ENCODE peak calls at places on chromosomes 5 and 9, in six cellular contexts. One of them, this sample, is unnamed.
A peak's percentile ranks its signal among the peaks of the same experiment; 100 is the strongest.

GRCh38 chr5:135387629-135387960 is 11.4 kb downstream of the MACROH2A1 start:
- DNase-seq in GM03348: no peak
- DNase-seq in cardiac septum: no peak
- DNase-seq in NCI-H1092 treated with DMSO at 0.1 percent for 48 hours: no peak
- DNase-seq in activated gamma-delta T cell treated with Interleukin-2 at 50 U/mL for 16 hours: no peak
- DNase-seq in posterior vena cava: no peak
- DNase-seq in this sample: no peak

GRCh38 chr5:95644351-95645042 is 2.1 kb upstream of the RFESD start:
- DNase-seq in posterior vena cava: no peak
- DNase-seq in cardiac septum: no peak
- DNase-seq in NCI-H1092 treated with DMSO at 0.1 percent for 48 hours: peak; percentile 32
- DNase-seq in activated gamma-delta T cell treated with Interleukin-2 at 50 U/mL for 16 hours: peak; percentile 33
- DNase-seq in GM03348: peak; percentile 62
- DNase-seq in this sample: peak; percentile 80

GRCh38 chr5:33321026-33321425 is 119.7 kb upstream of the TARS1 start:
- DNase-seq in cardiac septum: no peak
- DNase-seq in GM03348: peak; percentile 81
- DNase-seq in posterior vena cava: no peak
- DNase-seq in NCI-H1092 treated with DMSO at 0.1 percent for 48 hours: no peak
- DNase-seq in activated gamma-delta T cell treated with Interleukin-2 at 50 U/mL for 16 hours: no peak
- DNase-seq in this sample: peak; percentile 87

GRCh38 chr5:135244620-135245021 is 154.4 kb downstream of the MACROH2A1 start:
- DNase-seq in cardiac septum: no peak
- DNase-seq in posterior vena cava: peak; percentile 55
- DNase-seq in NCI-H1092 treated with DMSO at 0.1 percent for 48 hours: no peak
- DNase-seq in activated gamma-delta T cell treated with Interleukin-2 at 50 U/mL for 16 hours: no peak
- DNase-seq in GM03348: no peak
- DNase-seq in this sample: peak; percentile 56

GRCh38 chr5:89968870-89969472 is 440.6 kb downstream of the CETN3 start:
- DNase-seq in activated gamma-delta T cell treated with Interleukin-2 at 50 U/mL for 16 hours: no peak
- DNase-seq in GM03348: peak; percentile 28
- DNase-seq in posterior vena cava: no peak
- DNase-seq in cardiac septum: no peak
- DNase-seq in NCI-H1092 treated with DMSO at 0.1 percent for 48 hours: no peak
- DNase-seq in this sample: no peak

GRCh38 chr5:16412556-16412955 is 53.0 kb downstream of the ZNF622 start:
- DNase-seq in activated gamma-delta T cell treated with Interleukin-2 at 50 U/mL for 16 hours: no peak
- DNase-seq in posterior vena cava: no peak
- DNase-seq in GM03348: no peak
- DNase-seq in cardiac septum: no peak
- DNase-seq in NCI-H1092 treated with DMSO at 0.1 percent for 48 hours: no peak
- DNase-seq in this sample: no peak

GRCh38 chr5:151757233-151758140 is 944 bp downstream of the ATOX1 start:
- DNase-seq in GM03348: peak; percentile 19
- DNase-seq in activated gamma-delta T cell treated with Interleukin-2 at 50 U/mL for 16 hours: no peak
- DNase-seq in posterior vena cava: no peak
- DNase-seq in NCI-H1092 treated with DMSO at 0.1 percent for 48 hours: no peak
- DNase-seq in cardiac septum: no peak
- DNase-seq in this sample: no peak

GRCh38 chr5:52771343-52772039 is 16.2 kb upstream of the ITGA1 start:
- DNase-seq in activated gamma-delta T cell treated with Interleukin-2 at 50 U/mL for 16 hours: no peak
- DNase-seq in NCI-H1092 treated with DMSO at 0.1 percent for 48 hours: no peak
- DNase-seq in cardiac septum: no peak
- DNase-seq in GM03348: no peak
- DNase-seq in posterior vena cava: no peak
- DNase-seq in this sample: no peak

GRCh38 chr5:103114440-103114839 is 5.5 kb downstream of the GIN1 start:
- DNase-seq in NCI-H1092 treated with DMSO at 0.1 percent for 48 hours: no peak
- DNase-seq in posterior vena cava: no peak
- DNase-seq in cardiac septum: no peak
- DNase-seq in activated gamma-delta T cell treated with Interleukin-2 at 50 U/mL for 16 hours: no peak
- DNase-seq in GM03348: no peak
- DNase-seq in this sample: no peak

GRCh38 chr9:8845808-8846207 is 1046.2 kb upstream of the DMAC1 start:
- DNase-seq in posterior vena cava: no peak
- DNase-seq in cardiac septum: no peak
- DNase-seq in GM03348: no peak
- DNase-seq in activated gamma-delta T cell treated with Interleukin-2 at 50 U/mL for 16 hours: no peak
- DNase-seq in NCI-H1092 treated with DMSO at 0.1 percent for 48 hours: peak; percentile 91
- DNase-seq in this sample: no peak

GRCh38 chr5:56900395-56900794 is 9.0 kb upstream of the SETD9 start:
- DNase-seq in activated gamma-delta T cell treated with Interleukin-2 at 50 U/mL for 16 hours: no peak
- DNase-seq in posterior vena cava: no peak
- DNase-seq in NCI-H1092 treated with DMSO at 0.1 percent for 48 hours: no peak
- DNase-seq in cardiac septum: no peak
- DNase-seq in GM03348: peak; percentile 30
- DNase-seq in this sample: no peak